ENCODE peak calls at places on chromosomes 1 and 21, in six cellular contexts. G is NCI-H1092 treated with DMSO at 0.1 percent for 48 hours, F is cardiac muscle cell, Y is esophagus muscularis mucosa, R is astrocyte of the spinal cord, M is substantia nigra. W is an unnamed sample.

GRCh38 chr1:84442256-84442655 is 36.8 kb upstream of the RPF1 start:
- DNase-seq in G (peak; percentile 30), F (peak; percentile 28), Y (no peak), R (peak; percentile 91), M (no peak), W (peak; percentile 94)

GRCh38 chr1:59128784-59129227 is 168.1 kb upstream of the FGGY start:
- DNase-seq in G (no peak), F (no peak), Y (peak; percentile 31), R (peak; percentile 68), M (no peak), W (peak; percentile 79)

GRCh38 chr1:100122177-100122576 is 10.6 kb downstream of the SASS6 start:
- DNase-seq in G (no peak), F (no peak), Y (no peak), R (no peak), M (no peak), W (no peak)

GRCh38 chr1:50272923-50273322 is 150.3 kb downstream of the DMRTA2 start:
- DNase-seq in G (peak; percentile 74), F (no peak), Y (no peak), R (no peak), M (no peak), W (no peak)

GRCh38 chr1:205567716-205568115 is 63.2 kb downstream of the CDK18 start:
- DNase-seq in G (no peak), F (no peak), Y (no peak), R (no peak), M (no peak), W (no peak)

GRCh38 chr1:201348211-201348566 is 29.3 kb downstream of the TNNT2 start:
- DNase-seq in G (peak; percentile 22), F (peak; percentile 87), Y (no peak), R (peak; percentile 45), M (no peak), W (peak; percentile 55)

GRCh38 chr21:33075596-33076195 is 5.8 kb downstream of the OLIG1 start:
- DNase-seq in G (no peak), F (no peak), Y (no peak), R (no peak), M (no peak), W (no peak)

GRCh38 chr1:205248793-205249601 is 21.3 kb downstream of the TMCC2 start:
- DNase-seq in G (peak; percentile 69), F (peak; percentile 62), Y (no peak), R (peak; percentile 62), M (peak; percentile 73), W (peak; percentile 61)

GRCh38 chr21:33030633-33031032 is 4.9 kb downstream of the OLIG2 start:
- DNase-seq in G (no peak), F (no peak), Y (no peak), R (no peak), M (no peak), W (no peak)

GRCh38 chr21:36207577-36208320 is 51.1 kb downstream of the DOP1B start:
- DNase-seq in G (no peak), F (peak; percentile 48), Y (no peak), R (peak; percentile 81), M (no peak), W (peak; percentile 25)

GRCh38 chr1:91557039-91557690 is 56.5 kb downstream of the CDC7 start:
- DNase-seq in G (no peak), F (no peak), Y (peak; percentile 60), R (peak; percentile 24), M (no peak), W (peak; percentile 60)

GRCh38 chr1:65075123-65075976 is 72.7 kb upstream of the AK4 start:
- DNase-seq in G (peak; percentile 35), F (peak; percentile 71), Y (no peak), R (peak; percentile 62), M (no peak), W (peak; percentile 85)

GRCh38 chr1:92872719-92873118 is 40.9 kb downstream of the RPL5 start:
- DNase-seq in G (no peak), F (no peak), Y (no peak), R (no peak), M (peak; percentile 28), W (peak; percentile 15)

GRCh38 chr1:179867493-179868330 is 9.9 kb downstream of the TOR1AIP2 start:
- DNase-seq in G (peak; percentile 61), F (peak; percentile 75), Y (no peak), R (peak; percentile 53), M (no peak), W (peak; percentile 53)

GRCh38 chr1:208238710-208239517 is 5.3 kb downstream of the PLXNA2 start:
- DNase-seq in G (peak; percentile 55), F (peak; percentile 51), Y (no peak), R (peak; percentile 67), M (no peak), W (peak; percentile 77)

GRCh38 chr1:236904874-236905741 is 99.1 kb downstream of the MT1HL1 start:
- DNase-seq in G (no peak), F (no peak), Y (no peak), R (peak; percentile 81), M (no peak), W (peak; percentile 70)

GRCh38 chr1:186658999-186659398 is 21.2 kb downstream of the PTGS2 start:
- DNase-seq in G (no peak), F (no peak), Y (no peak), R (no peak), M (no peak), W (no peak)

GRCh38 chr1:59413327-59413720 is 116.4 kb downstream of the FGGY start:
- DNase-seq in G (no peak), F (no peak), Y (no peak), R (no peak), M (no peak), W (no peak)

GRCh38 chr1:62389531-62389930 is 47.3 kb upstream of the USP1 start:
- DNase-seq in G (no peak), F (no peak), Y (no peak), R (no peak), M (no peak), W (no peak)

GRCh38 chr1:100703716-100704115 is 15.8 kb upstream of the VCAM1 start:
- DNase-seq in G (no peak), F (no peak), Y (no peak), R (no peak), M (no peak), W (peak; percentile 67)

GRCh38 chr21:43361493-43362296 is 65.2 kb downstream of the SIK1 start:
- DNase-seq in G (peak; percentile 75), F (no peak), Y (no peak), R (peak; percentile 57), M (no peak), W (no peak)

GRCh38 chr1:46622341-46622740 is 5.7 kb upstream of the MOB3C start:
- DNase-seq in G (no peak), F (no peak), Y (no peak), R (no peak), M (no peak), W (peak; percentile 52)

GRCh38 chr1:230268371-230269170 is 157.6 kb downstream of the PGBD5 start:
- DNase-seq in G (peak; percentile 80), F (peak; percentile 81), Y (no peak), R (peak; percentile 75), M (no peak), W (peak; percentile 87)

GRCh38 chr1:94597701-94598100 is 56.1 kb upstream of the F3 start:
- DNase-seq in G (no peak), F (no peak), Y (no peak), R (no peak), M (no peak), W (peak; percentile 58)

GRCh38 chr1:12113433-12114339 is 50.6 kb downstream of the TNFRSF8 start:
- DNase-seq in G (no peak), F (no peak), Y (no peak), R (peak; percentile 24), M (no peak), W (peak; percentile 71)

GRCh38 chr1:152928671-152929070 is 18.3 kb upstream of the SPRR5 start:
- DNase-seq in G (no peak), F (no peak), Y (peak; percentile 55), R (no peak), M (no peak), W (no peak)

GRCh38 chr1:26574690-26575349 is 45.3 kb downstream of the RPS6KA1 start:
- DNase-seq in G (no peak), F (no peak), Y (no peak), R (peak; percentile 48), M (no peak), W (peak; percentile 60)

GRCh38 chr1:224168859-224169380 is 14.1 kb upstream of the DEGS1 start:
- DNase-seq in G (no peak), F (no peak), Y (no peak), R (peak; percentile 94), M (no peak), W (peak; percentile 89)

GRCh38 chr1:21217812-21218596 is 41.3 kb upstream of the EIF4G3 start:
- DNase-seq in G (peak; percentile 10), F (peak; percentile 33), Y (no peak), R (no peak), M (no peak), W (peak; percentile 28)

GRCh38 chr1:13952985-13953384 is 253.0 kb downstream of the PRDM2 start:
- DNase-seq in G (no peak), F (no peak), Y (no peak), R (no peak), M (no peak), W (no peak)

GRCh38 chr1:62207187-62207586 is 12.5 kb downstream of the L1TD1 start:
- DNase-seq in G (no peak), F (no peak), Y (no peak), R (no peak), M (no peak), W (no peak)

W was measured in fibroblast of pulmonary artery.